ENCODE peak calls at places on chromosomes 2 and 18, in ten cellular contexts. I is sigmoid colon; L is CD4-positive, alpha-beta T cell; T is prostate gland; Y is foreskin fibroblast; U is bronchial epithelial cell; J is fibroblast of lung; P is amygdala; O is astrocyte of the cerebellum; Z is kidney tubule cell. D is an unnamed sample.

GRCh38 chr2:47905454-47906260 is 641 bp downstream of the FBXO11 start:
- DNase-seq in I (peak), L (peak), U (no peak), T (peak), J (peak), P (peak), Z (peak), O (no peak), Y (peak), D (peak)

GRCh38 chr2:32902174-32902573 is 44.6 kb upstream of the LTBP1 start:
- DNase-seq in L (no peak), Z (no peak), I (no peak), P (no peak), O (no peak), T (no peak), U (no peak), J (no peak), Y (no peak), D (no peak)

GRCh38 chr2:172181840-172182239 is 79.1 kb upstream of the DLX2 start:
- DNase-seq in Y (no peak), T (no peak), I (no peak), O (no peak), U (no peak), L (no peak), J (peak), Z (no peak), P (no peak), D (peak)

GRCh38 chr2:46657042-46657504 is 177.7 kb downstream of the TMEM247 start:
- DNase-seq in Z (peak), P (no peak), J (no peak), U (peak), I (peak), T (no peak), O (no peak), L (no peak), Y (peak), D (peak)

GRCh38 chr2:164479460-164479859 is 141.8 kb downstream of the GRB14 start:
- DNase-seq in O (peak), U (peak), I (no peak), Y (peak), L (no peak), P (peak), T (no peak), Z (peak), J (peak), D (peak)

GRCh38 chr2:8511868-8512612 is 169.8 kb upstream of the ID2 start:
- DNase-seq in L (no peak), Z (peak), O (peak), T (no peak), I (no peak), Y (no peak), U (peak), P (no peak), J (peak), D (peak)

GRCh38 chr2:25988134-25988533 is 5.8 kb upstream of the KIF3C start:
- DNase-seq in I (no peak), Y (no peak), T (no peak), L (no peak), P (no peak), J (no peak), U (no peak), Z (no peak), O (no peak), D (no peak)

GRCh38 chr2:70094171-70094977 is 7.1 kb downstream of the PCBP1 start:
- DNase-seq in Y (no peak), P (no peak), I (peak), J (peak), O (no peak), Z (no peak), U (no peak), L (no peak), T (no peak), D (no peak)

GRCh38 chr18:58581265-58581664 is 47.6 kb downstream of the ALPK2 start:
- DNase-seq in L (no peak), Y (peak), J (peak), P (no peak), U (peak), I (no peak), O (peak), Z (peak), T (no peak), D (peak)

GRCh38 chr2:99960724-99961566 is 181.4 kb downstream of the AFF3 start:
- DNase-seq in Z (no peak), J (no peak), U (no peak), P (no peak), L (no peak), I (no peak), Y (no peak), T (no peak), O (no peak), D (no peak)

GRCh38 chr2:50014168-50014567 is 859.9 kb upstream of the FSHR start:
- DNase-seq in U (no peak), I (no peak), T (no peak), O (no peak), P (no peak), Z (no peak), L (no peak), Y (no peak), J (no peak), D (no peak)

GRCh38 chr2:120104002-120104467 is 91.2 kb downstream of the EPB41L5 start:
- DNase-seq in O (peak), U (peak), J (peak), T (no peak), Y (peak), L (no peak), Z (peak), I (no peak), P (no peak), D (peak)